ENCODE peak calls at places on chromosomes 4 and X, in seven cellular contexts. B is foreskin fibroblast, Q is body of pancreas, W is A549, N is IMR-90, F is cardiac fibroblast, C is lower lobe of right lung. R is an unnamed sample.

GRCh38 chr4:167456619-167457018 is 222.3 kb upstream of the SPOCK3 start:
- DNase-seq in N (no peak), F (no peak), C (no peak), Q (no peak), W (no peak), B (no peak), R (no peak)

GRCh38 chr4:73864365-73864764 is 4.8 kb upstream of the CXCL1 start:
- DNase-seq in Q (peak; percentile 45), W (peak; percentile 23), N (no peak), B (no peak), C (no peak), F (no peak), R (no peak)

GRCh38 chrX:108165349-108166111 is 74.0 kb downstream of the ATG4A start:
- DNase-seq in N (peak; percentile 51), F (peak; percentile 70), Q (no peak), C (no peak), B (peak; percentile 73), W (peak; percentile 54), R (no peak)

GRCh38 chr4:80538276-80538926 is 202.9 kb downstream of the CFAP299 start:
- DNase-seq in C (no peak), W (no peak), B (peak; percentile 73), F (no peak), Q (no peak), N (peak; percentile 85), R (peak; percentile 23)

GRCh38 chr4:8539661-8540060 is 40.5 kb upstream of the GPR78 start:
- DNase-seq in C (no peak), N (no peak), Q (no peak), W (no peak), B (no peak), F (no peak), R (no peak)

GRCh38 chrX:104564335-104564734 is 1.7 kb upstream of the IL1RAPL2 start:
- DNase-seq in B (no peak), C (no peak), F (no peak), N (no peak), W (no peak), Q (no peak), R (no peak)

GRCh38 chr4:163540977-163541376 is 46.5 kb downstream of the TMA16 start:
- DNase-seq in W (no peak), F (peak; percentile 29), Q (no peak), C (no peak), B (peak; percentile 90), N (peak; percentile 95), R (no peak)

GRCh38 chrX:28581522-28581921 is 5.7 kb upstream of the IL1RAPL1 start:
- DNase-seq in N (no peak), W (no peak), F (no peak), B (no peak), C (no peak), Q (no peak), R (no peak)

GRCh38 chrX:40012800-40013682 is 84.7 kb downstream of the BCOR start:
- DNase-seq in C (peak; percentile 56), N (peak; percentile 35), B (peak; percentile 74), Q (peak; percentile 63), W (peak; percentile 62), F (peak; percentile 69), R (no peak)

GRCh38 chr4:81359207-81359606 is 112.5 kb downstream of the RASGEF1B start:
- DNase-seq in Q (no peak), N (peak; percentile 70), C (no peak), F (no peak), W (no peak), B (peak; percentile 57), R (no peak)

GRCh38 chr4:123327846-123328447 is 68.6 kb upstream of the SPRY1 start:
- DNase-seq in W (no peak), Q (no peak), N (no peak), F (peak; percentile 38), C (no peak), B (no peak), R (no peak)

GRCh38 chr4:168797176-168797575 is 212.9 kb downstream of the CBR4 start:
- DNase-seq in W (peak; percentile 77), C (no peak), N (peak; percentile 94), Q (no peak), F (peak; percentile 77), B (peak; percentile 79), R (peak; percentile 65)

GRCh38 chr4:59759082-59759825 is 1440.9 kb upstream of the ADGRL3 start:
- DNase-seq in F (no peak), W (no peak), N (no peak), C (no peak), Q (no peak), B (no peak), R (no peak)

GRCh38 chr4:145179201-145179860 is 1.1 kb downstream of the OTUD4 start:
- DNase-seq in Q (peak; percentile 68), F (peak; percentile 70), N (peak; percentile 49), W (peak; percentile 54), C (peak; percentile 87), B (peak; percentile 85), R (no peak)

GRCh38 chr4:5893013-5893580 is at the start of gene CRMP1:
- DNase-seq in Q (no peak), N (no peak), F (no peak), B (peak; percentile 45), W (no peak), C (no peak), R (no peak)

GRCh38 chr4:86220137-86220536 is 139.7 kb downstream of the MAPK10 start:
- DNase-seq in N (peak; percentile 43), W (peak; percentile 39), Q (no peak), F (peak; percentile 73), B (peak; percentile 52), C (no peak), R (no peak)

GRCh38 chr4:106201373-106201772 is 114.6 kb downstream of the TBCK start:
- DNase-seq in Q (no peak), N (peak; percentile 12), F (peak; percentile 30), B (peak; percentile 7), W (peak; percentile 5), C (no peak), R (no peak)

GRCh38 chrX:149040873-149041535 is 464.1 kb downstream of the IDS start:
- DNase-seq in Q (no peak), F (no peak), B (peak; percentile 6), W (peak; percentile 6), N (no peak), C (no peak), R (no peak)

GRCh38 chrX:136867518-136867917 is 13.0 kb downstream of the RBMX start:
- DNase-seq in B (no peak), Q (no peak), F (peak; percentile 30), N (peak; percentile 44), W (no peak), C (no peak), R (no peak)

GRCh38 chr4:151781026-151781425 is 20.2 kb upstream of the GATB start:
- DNase-seq in W (no peak), Q (no peak), B (no peak), C (no peak), F (no peak), N (no peak), R (no peak)

GRCh38 chr4:66741081-66741480 is 804.2 kb downstream of the CENPC start:
- DNase-seq in F (no peak), B (no peak), Q (no peak), C (no peak), W (no peak), N (no peak), R (no peak)

GRCh38 chr4:99383381-99383780 is 30.8 kb upstream of the ADH1C start:
- DNase-seq in Q (no peak), C (no peak), B (no peak), W (no peak), N (peak; percentile 17), F (no peak), R (no peak)

GRCh38 chr4:13248621-13249298 is 235.4 kb downstream of the RAB28 start:
- DNase-seq in W (no peak), N (peak; percentile 6), Q (no peak), C (no peak), F (peak; percentile 4), B (no peak), R (no peak)

GRCh38 chrX:154967603-154968002 is 54.9 kb downstream of the F8 start:
- DNase-seq in N (peak; percentile 5), W (peak; percentile 13), F (no peak), B (peak; percentile 2), Q (no peak), C (no peak), R (no peak)

GRCh38 chr4:53281438-53281837 is 84.4 kb downstream of the SCFD2 start:
- DNase-seq in W (no peak), F (no peak), Q (no peak), C (no peak), B (peak; percentile 52), N (peak; percentile 67), R (no peak)

GRCh38 chr4:10554694-10555093 is 97.5 kb upstream of the ZNF518B start:
- DNase-seq in Q (peak; percentile 47), C (no peak), W (peak; percentile 35), B (peak; percentile 81), F (peak; percentile 84), N (peak; percentile 59), R (no peak)

DNA sequence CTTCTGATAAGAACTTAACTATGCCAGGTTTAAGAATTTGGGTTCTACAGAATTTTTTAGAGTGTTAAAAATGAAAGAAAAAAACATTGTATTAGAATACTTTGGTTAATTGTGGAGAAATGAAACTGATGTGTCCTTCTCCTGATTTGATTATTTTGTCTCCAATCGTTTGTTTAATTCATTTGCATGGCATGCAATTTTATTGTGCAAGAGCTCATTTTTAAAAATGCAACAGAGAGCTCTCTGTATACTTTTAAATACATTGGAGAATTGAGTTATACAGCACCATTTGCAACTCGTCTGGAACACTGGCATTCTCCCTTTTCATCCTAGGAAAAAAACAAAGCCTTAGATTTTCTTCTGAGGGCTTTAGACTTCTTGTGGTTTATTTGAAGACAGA is 670 bp downstream of the EXOC1L start:
- DNase-seq in F (no peak), Q (no peak), N (no peak), B (no peak), C (no peak), W (no peak), R (no peak)
- H3K4me3 ChIP-seq in F (no peak overlapping the region), Q (no peak overlapping the region), N (no peak overlapping the region), B (no peak overlapping the region), C (peak overlapping the region; percentile 27), W (no peak overlapping the region), R (no peak overlapping the region)

GRCh38 chrX:30228526-30228925 is 1.9 kb upstream of the MAGEB3 start:
- DNase-seq in W (no peak), B (no peak), C (no peak), F (no peak), Q (no peak), N (no peak), R (no peak)
- H3K4me3 ChIP-seq in W (no peak overlapping the region), B (no peak overlapping the region), C (no peak overlapping the region), F (no peak overlapping the region), Q (no peak overlapping the region), N (no peak overlapping the region), R (no peak overlapping the region)

GRCh38 chrX:46903458-46904242 is 8.6 kb upstream of the JADE3 start:
- DNase-seq in C (peak; percentile 82), Q (peak; percentile 89), B (peak; percentile 86), F (peak; percentile 77), W (peak; percentile 83), N (peak; percentile 70), R (peak; percentile 12)
- H3K4me3 ChIP-seq in C (peak overlapping the region; percentile 53), Q (no peak overlapping the region), B (peak overlapping the region; percentile 54), F (peak overlapping the region; percentile 52), W (peak overlapping the region; percentile 46), N (peak overlapping the region; percentile 88), R (peak overlapping the region; percentile 44)

DNA sequence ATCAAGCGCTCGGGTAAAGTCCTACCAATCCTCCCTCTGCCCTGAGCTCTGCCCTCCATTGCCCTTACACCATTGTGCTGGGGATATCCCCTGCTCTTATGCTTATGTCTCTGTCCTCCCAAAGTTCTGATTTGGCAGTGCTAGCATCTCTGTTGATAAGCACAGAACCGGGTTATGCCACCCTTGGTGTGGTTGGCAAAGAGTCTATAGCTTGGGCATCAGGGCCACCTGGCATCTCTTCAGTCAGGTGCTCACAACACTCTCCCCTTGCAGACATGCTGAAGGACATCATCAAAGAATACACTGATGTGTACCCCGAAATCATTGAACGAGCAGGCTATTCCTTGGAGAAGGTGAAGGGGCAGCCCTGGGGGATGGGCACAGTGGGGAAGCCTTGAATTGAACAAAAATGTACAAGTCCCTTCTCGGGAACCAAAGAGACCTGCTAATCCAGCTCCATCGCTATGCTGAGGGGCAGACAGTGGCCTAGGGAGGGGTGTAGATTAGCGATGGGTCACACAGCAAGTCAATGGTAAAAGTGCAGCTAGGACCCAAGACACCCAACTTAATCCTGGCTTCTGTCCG is 3.8 kb downstream of the MAGED2 start:
- DNase-seq in N (no peak), W (no peak), B (no peak), Q (no peak), F (no peak), C (no peak), R (no peak)
- H3K4me3 ChIP-seq in N (no peak overlapping the region), W (no peak overlapping the region), B (peak overlapping the region; percentile 79), Q (no peak overlapping the region), F (no peak overlapping the region), C (no peak overlapping the region), R (no peak overlapping the region)